ENCODE peak calls at places on chromosomes 3 and 15, in six cellular contexts. O is uterus, P is GM12865, R is AG04450, U is esophagus squamous epithelium, Z is AG04449. V is an unnamed sample.

GRCh38 chr15:66588971-66589370 is 23.2 kb upstream of the LCTL start:
- DNase-seq in R (no peak), Z (no peak), P (no peak), O (no peak), U (no peak), V (no peak)

GRCh38 chr3:24259901-24260512 is 234.6 kb downstream of the THRB start:
- DNase-seq in P (peak), U (no peak), R (no peak), Z (no peak), O (peak), V (no peak)

GRCh38 chr3:182105875-182106274 is 394.1 kb downstream of the SOX2 start:
- DNase-seq in Z (no peak), R (no peak), U (no peak), O (no peak), P (no peak), V (no peak)

GRCh38 chr3:119310052-119310451 is 15.9 kb downstream of the ARHGAP31 start:
- DNase-seq in P (no peak), Z (peak), U (no peak), R (peak), O (no peak), V (peak)

GRCh38 chr15:94234300-94234699 is 2.9 kb downstream of the MCTP2 start:
- DNase-seq in Z (no peak), U (no peak), O (no peak), R (no peak), P (no peak), V (no peak)

GRCh38 chr3:66504761-66505641 is 4.2 kb upstream of the LRIG1 start:
- DNase-seq in Z (no peak), O (no peak), U (no peak), P (no peak), R (no peak), V (no peak)

GRCh38 chr15:27238209-27238608 is 267.2 kb downstream of the GABRG3 start:
- DNase-seq in P (no peak), U (no peak), O (no peak), Z (no peak), R (no peak), V (no peak)

GRCh38 chr15:73767794-73768501 is 14.8 kb upstream of the INSYN1 start:
- DNase-seq in R (no peak), P (no peak), U (no peak), Z (no peak), O (no peak), V (no peak)

GRCh38 chr15:70765504-70766281 is 2.3 kb upstream of the UACA start:
- DNase-seq in R (no peak), P (no peak), O (no peak), U (no peak), Z (no peak), V (no peak)

GRCh38 chr3:190070623-190071347 is 49.9 kb downstream of the P3H2 start:
- DNase-seq in Z (no peak), U (no peak), O (no peak), R (no peak), P (no peak), V (no peak)

GRCh38 chr3:41198526-41198925 is 779 bp upstream of the CTNNB1 start:
- DNase-seq in P (peak), Z (no peak), U (no peak), O (peak), R (no peak), V (no peak)

GRCh38 chr15:95291878-95292472 is 1038.5 kb upstream of the NR2F2 start:
- DNase-seq in O (no peak), R (no peak), Z (no peak), U (no peak), P (peak), V (no peak)

GRCh38 chr15:100350434-100351226 is 8.9 kb upstream of the ADAMTS17 start:
- DNase-seq in Z (peak), U (no peak), P (no peak), R (no peak), O (peak), V (peak)

GRCh38 chr15:93321881-93322282 is 232.9 kb upstream of the RGMA start:
- DNase-seq in P (no peak), R (no peak), O (no peak), Z (no peak), U (no peak), V (no peak)

GRCh38 chr3:150797155-150797554 is 34.2 kb upstream of the SIAH2 start:
- DNase-seq in U (no peak), R (no peak), P (no peak), O (no peak), Z (no peak), V (no peak)

GRCh38 chr3:117628896-117629295 is 919.3 kb downstream of the TUSC7 start:
- DNase-seq in Z (peak), P (no peak), O (peak), U (no peak), R (peak), V (peak)

GRCh38 chr3:54783611-54784010 is 144.2 kb downstream of the LRTM1 start:
- DNase-seq in Z (peak), U (no peak), P (no peak), R (no peak), O (no peak), V (no peak)

GRCh38 chr3:59052803-59053411 is 3.1 kb upstream of the CFAP20DC start:
- DNase-seq in O (no peak), U (no peak), Z (no peak), P (peak), R (peak), V (no peak)

GRCh38 chr3:141240290-141241247 is 8.9 kb downstream of the PXYLP1 start:
- DNase-seq in O (no peak), R (no peak), U (no peak), P (no peak), Z (no peak), V (peak)

GRCh38 chr3:111253733-111254132 is 182.1 kb downstream of the NECTIN3 start:
- DNase-seq in P (no peak), U (no peak), Z (no peak), R (no peak), O (no peak), V (no peak)

GRCh38 chr15:63860161-63860954 is 26.6 kb upstream of the HERC1 start:
- DNase-seq in O (no peak), R (no peak), U (no peak), P (peak), Z (no peak), V (no peak)

GRCh38 chr3:72569754-72570440 is 278.3 kb downstream of the SHQ1 start:
- DNase-seq in O (no peak), R (no peak), Z (no peak), P (no peak), U (no peak), V (no peak)

GRCh38 chr3:29711255-29711771 is 430.4 kb downstream of the RBMS3 start:
- DNase-seq in R (no peak), U (no peak), P (no peak), O (peak), Z (no peak), V (no peak)

GRCh38 chr3:147215660-147216059 is 190.7 kb downstream of the ZIC4 start:
- DNase-seq in O (no peak), U (no peak), P (no peak), R (no peak), Z (no peak), V (no peak)

GRCh38 chr3:134708025-134708597 is 57.3 kb upstream of the KY start:
- DNase-seq in Z (no peak), U (no peak), O (no peak), P (no peak), R (no peak), V (no peak)

GRCh38 chr3:152235709-152236298 is 32.9 kb upstream of the MBNL1 start:
- DNase-seq in P (no peak), U (no peak), Z (no peak), R (no peak), O (no peak), V (no peak)

GRCh38 chr3:71227344-71227743 is 356.2 kb downstream of the FOXP1 start:
- DNase-seq in R (no peak), P (no peak), U (no peak), Z (no peak), O (no peak), V (no peak)

GRCh38 chr3:195999896-196000295 is 82.0 kb downstream of the TFRC start:
- DNase-seq in O (no peak), U (no peak), P (no peak), R (no peak), Z (no peak), V (no peak)

GRCh38 chr15:44554934-44555723 is 18.2 kb downstream of the EIF3J start:
- DNase-seq in R (no peak), U (no peak), Z (no peak), O (no peak), P (no peak), V (no peak)

GRCh38 chr3:108406661-108407206 is 103.7 kb downstream of the MYH15 start:
- DNase-seq in P (peak), U (no peak), Z (no peak), O (no peak), R (peak), V (no peak)

GRCh38 chr3:23017800-23018199 is 185.3 kb upstream of the UBE2E2 start:
- DNase-seq in R (no peak), U (no peak), P (no peak), O (no peak), Z (no peak), V (peak)

GRCh38 chr3:9903904-9904303 is 1.3 kb downstream of the IL17RE start:
- DNase-seq in P (no peak), O (no peak), Z (no peak), R (no peak), U (no peak), V (no peak)

GRCh38 chr3:66039590-66039887 is 821 bp upstream of the MAGI1 start:
- DNase-seq in R (no peak), O (peak), P (no peak), Z (no peak), U (no peak), V (no peak)

GRCh38 chr3:63193647-63194046 is 84.5 kb upstream of the SYNPR start:
- DNase-seq in Z (no peak), U (no peak), O (no peak), R (no peak), P (peak), V (no peak)

GRCh38 chr3:171874251-171874679 is 31.1 kb downstream of the TMEM212 start:
- DNase-seq in Z (peak), O (no peak), R (peak), P (no peak), U (no peak), V (peak)

GRCh38 chr3:99777210-99777549 is 40.5 kb upstream of the CMSS1 start:
- DNase-seq in U (no peak), R (no peak), O (no peak), Z (no peak), P (no peak), V (no peak)

GRCh38 chr15:92683511-92683834 is 27.9 kb upstream of the FAM174B start:
- DNase-seq in R (no peak), O (peak), P (peak), Z (no peak), U (no peak), V (no peak)

GRCh38 chr15:54840999-54841398 is 355.7 kb downstream of the RSL24D1 start:
- DNase-seq in U (no peak), R (no peak), P (no peak), O (no peak), Z (no peak), V (no peak)

DNA sequence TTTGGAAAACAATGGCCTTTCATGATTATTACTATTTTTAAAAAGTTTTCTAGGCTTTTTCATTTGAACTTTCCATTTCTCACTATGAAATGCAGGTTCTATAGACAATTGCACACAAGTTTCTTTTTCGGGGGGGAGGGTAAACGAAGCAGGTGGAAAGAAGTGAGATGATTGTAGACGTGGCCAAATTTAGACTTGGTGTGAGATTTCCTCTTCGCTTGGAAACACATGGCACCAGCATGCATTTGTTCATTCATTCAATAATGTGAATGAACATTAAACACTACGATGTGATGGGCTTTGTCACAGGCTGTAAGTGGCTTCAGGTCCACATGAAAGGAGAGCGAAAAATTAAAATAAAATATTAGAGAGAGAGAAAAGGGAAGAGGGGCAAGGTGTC is 35.9 kb downstream of the GAP43 start:
- DNase-seq in U (no peak), P (peak), O (no peak), R (no peak), Z (no peak), V (no peak)
- H3K4me3 ChIP-seq in U (peak), P (peak), O (peak), R (no peak), Z (peak), V (peak)

GRCh38 chr3:125142418-125142778 is 70.2 kb downstream of the SLC12A8 start:
- DNase-seq in O (no peak), U (no peak), R (no peak), Z (no peak), P (peak), V (no peak)
- H3K4me3 ChIP-seq in O (no peak), U (no peak), R (no peak), Z (no peak), P (peak), V (no peak)

DNA sequence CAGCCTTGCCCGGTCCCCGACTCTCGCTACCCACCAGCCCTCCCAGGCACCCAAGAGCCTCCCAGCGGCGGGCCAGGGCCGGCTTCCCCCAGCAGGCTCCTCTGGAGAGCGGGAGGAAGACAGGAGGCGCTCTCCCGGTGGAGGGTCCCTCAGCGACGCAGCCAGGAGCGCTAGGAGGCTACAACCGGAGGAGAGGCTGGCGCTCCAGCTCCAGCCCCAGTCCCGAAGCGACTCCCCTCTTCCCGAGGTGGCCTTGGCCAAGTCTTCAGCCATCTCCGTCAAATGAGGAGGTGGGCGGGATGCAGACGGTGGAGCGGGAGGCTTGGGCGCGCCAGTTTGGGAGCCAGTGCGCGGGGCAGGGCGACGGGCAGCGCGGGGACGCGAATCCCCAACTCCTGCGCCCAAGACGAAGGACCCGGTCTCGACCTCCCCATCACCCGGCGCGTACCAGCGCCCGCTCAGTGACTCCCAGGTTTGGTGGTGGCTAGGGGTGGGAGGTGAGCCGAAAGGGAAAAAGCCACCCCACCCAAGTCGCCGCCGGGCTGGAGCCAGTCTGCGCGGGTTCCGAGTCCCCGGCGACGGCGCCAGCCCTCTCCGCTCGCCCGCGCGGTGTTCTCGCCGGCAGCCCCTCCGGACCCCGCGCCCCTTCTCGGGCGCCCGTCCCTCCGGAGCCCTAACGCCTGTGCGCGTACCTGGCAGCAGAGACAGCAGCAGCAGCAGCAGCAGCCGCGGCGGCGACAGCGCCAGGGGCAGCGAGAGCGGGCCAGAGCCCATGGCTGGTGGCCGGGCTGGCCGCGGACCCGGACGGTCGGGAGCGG is 566 bp downstream of the CHRNA3 start:
- DNase-seq in O (no peak), U (no peak), R (no peak), Z (no peak), P (no peak), V (no peak)
- H3K4me3 ChIP-seq in O (peak), U (peak), R (no peak), Z (no peak), P (no peak), V (peak)

GRCh38 chr3:43217633-43218032 is 68.7 kb upstream of the SNRK start:
- DNase-seq in O (no peak), U (no peak), Z (no peak), P (no peak), R (no peak), V (peak)
- H3K4me3 ChIP-seq in O (no peak), U (no peak), Z (no peak), P (no peak), R (no peak), V (no peak)

DNA sequence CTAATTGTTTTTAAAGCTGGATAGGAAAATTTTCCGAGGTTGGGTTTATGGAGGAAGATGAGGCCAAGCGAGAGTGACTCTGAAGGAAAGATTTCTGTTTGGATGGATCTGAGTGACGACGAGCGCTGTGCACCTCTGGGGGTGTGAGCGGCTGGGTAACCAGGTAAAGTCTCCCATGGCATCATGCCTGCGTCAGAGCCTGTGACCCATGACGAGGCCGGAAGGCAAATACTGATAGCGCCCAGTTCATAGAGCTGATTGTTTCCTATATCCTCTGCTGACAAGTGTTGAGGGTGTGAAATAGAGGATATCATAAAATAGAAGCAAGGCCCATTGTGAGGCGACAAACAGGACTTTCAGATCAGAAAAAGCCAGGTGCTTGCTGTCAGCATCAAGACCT is 33.7 kb upstream of the MAGEF1 start:
- DNase-seq in O (peak), R (no peak), P (no peak), U (no peak), Z (no peak), V (no peak)
- H3K4me3 ChIP-seq in O (no peak), R (no peak), P (no peak), U (no peak), Z (no peak), V (no peak)

DNA sequence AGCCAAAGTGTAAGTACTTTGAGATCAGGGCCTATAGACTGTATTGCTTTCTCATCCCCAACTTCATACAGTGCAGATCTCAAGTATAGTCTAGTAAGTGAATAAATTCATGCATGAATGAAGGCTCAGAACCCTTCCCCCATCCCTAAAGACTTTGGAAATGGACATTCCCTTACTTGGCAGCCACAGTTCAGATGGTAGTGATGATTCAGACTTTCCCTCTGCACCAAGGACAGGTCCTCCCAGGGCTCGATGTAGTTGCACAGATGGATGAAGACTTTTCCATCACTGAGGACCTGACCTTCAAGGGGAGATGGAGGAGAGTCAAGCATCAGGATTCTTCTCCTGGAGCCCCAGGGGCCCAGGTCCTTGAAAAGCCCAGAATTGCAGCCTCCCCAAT is 4.6 kb downstream of the TIMP4 start:
- DNase-seq in U (no peak), O (no peak), P (no peak), Z (no peak), R (no peak), V (no peak)
- H3K4me3 ChIP-seq in U (no peak), O (no peak), P (no peak), Z (no peak), R (no peak), V (no peak)

GRCh38 chr3:7789324-7789723 is 712.3 kb upstream of the LMCD1 start:
- DNase-seq in R (no peak), O (no peak), P (no peak), Z (no peak), U (no peak), V (no peak)

GRCh38 chr3:7793786-7794185 is 707.8 kb upstream of the LMCD1 start:
- DNase-seq in P (no peak), O (no peak), U (no peak), R (no peak), Z (no peak), V (no peak)

GRCh38 chr3:7787871-7788828 is 713.5 kb upstream of the LMCD1 start:
- DNase-seq in R (no peak), U (no peak), P (no peak), Z (no peak), O (no peak), V (no peak)

DNA sequence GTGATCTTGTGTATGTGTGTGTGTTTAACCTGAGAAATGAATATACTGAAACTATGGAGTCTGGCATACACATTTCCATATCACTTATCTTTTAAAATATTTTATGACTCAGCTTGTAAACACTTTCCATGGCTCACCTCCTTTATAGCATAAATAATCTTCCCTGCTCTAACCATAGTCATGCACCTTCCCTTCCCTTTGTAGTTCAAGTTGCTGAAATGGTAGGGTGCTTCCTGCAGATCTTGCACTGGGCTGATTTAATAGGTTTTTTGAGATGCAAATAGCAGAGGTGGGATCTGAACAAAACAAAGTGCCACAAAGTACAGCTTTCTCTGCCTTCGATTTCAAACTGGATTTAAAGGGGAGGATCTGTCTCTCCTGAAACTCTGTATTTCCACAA is 712.7 kb upstream of the LMCD1 start:
- DNase-seq in R (no peak), P (no peak), Z (no peak), O (no peak), U (no peak), V (no peak)
- H3K4me3 ChIP-seq in R (no peak), P (no peak), Z (no peak), O (no peak), U (no peak), V (no peak)

GRCh38 chr15:77622212-77622941 is 10.3 kb downstream of the LINGO1 start:
- DNase-seq in P (no peak), O (no peak), U (no peak), R (no peak), Z (no peak), V (no peak)

GRCh38 chr15:77625376-77625775 is 7.3 kb downstream of the LINGO1 start:
- DNase-seq in U (no peak), O (no peak), Z (no peak), R (no peak), P (no peak), V (no peak)

GRCh38 chr15:77624868-77625267 is 7.8 kb downstream of the LINGO1 start:
- DNase-seq in O (no peak), U (no peak), Z (no peak), P (no peak), R (no peak), V (no peak)

GRCh38 chr15:77623008-77623877 is 9.5 kb downstream of the LINGO1 start:
- DNase-seq in Z (no peak), P (no peak), U (no peak), R (no peak), O (no peak), V (no peak)

GRCh38 chr15:77623878-77624524 is 8.7 kb downstream of the LINGO1 start:
- DNase-seq in P (no peak), R (no peak), O (no peak), U (no peak), Z (no peak), V (no peak)
- H3K4me3 ChIP-seq in P (no peak), R (no peak), O (no peak), U (no peak), Z (no peak), V (no peak)

V was measured in skeletal muscle cell.